ENCODE peak calls at places on chromosomes 5 and 9, in five cellular contexts. One of them, this sample, is unnamed.

GRCh38 chr9:7105095-7105494 is 347.3 kb downstream of the KDM4C start:
- DNase-seq in mesenchymal stem cell: no peak
- DNase-seq in H9: no peak
- DNase-seq in H1: no peak
- DNase-seq in neuronal stem cell: no peak
- DNase-seq in this sample: no peak

GRCh38 chr9:88197781-88198345 is 59.6 kb upstream of the SPATA31C2 start:
- DNase-seq in H1: no peak
- DNase-seq in neuronal stem cell: no peak
- DNase-seq in mesenchymal stem cell: peak
- DNase-seq in H9: no peak
- DNase-seq in this sample: peak

GRCh38 chr9:18368206-18368605 is 105.7 kb upstream of the ADAMTSL1 start:
- DNase-seq in H1: no peak
- DNase-seq in mesenchymal stem cell: no peak
- DNase-seq in neuronal stem cell: no peak
- DNase-seq in H9: no peak
- DNase-seq in this sample: no peak

GRCh38 chr5:80655231-80655784 is 525 bp upstream of the DHFR start:
- DNase-seq in H1: no peak
- DNase-seq in mesenchymal stem cell: peak
- DNase-seq in neuronal stem cell: no peak
- DNase-seq in H9: no peak
- DNase-seq in this sample: no peak

GRCh38 chr9:137383453-137384115 is 39.4 kb downstream of the EXD3 start:
- DNase-seq in H9: peak
- DNase-seq in neuronal stem cell: no peak
- DNase-seq in mesenchymal stem cell: no peak
- DNase-seq in H1: no peak
- DNase-seq in this sample: no peak

GRCh38 chr5:31639488-31640011 is 619 bp downstream of the PDZD2 start:
- DNase-seq in neuronal stem cell: no peak
- DNase-seq in mesenchymal stem cell: peak
- DNase-seq in H1: peak
- DNase-seq in H9: no peak
- DNase-seq in this sample: no peak

GRCh38 chr9:124221685-124222084 is 36.1 kb upstream of the NEK6 start:
- DNase-seq in H9: no peak
- DNase-seq in neuronal stem cell: no peak
- DNase-seq in mesenchymal stem cell: no peak
- DNase-seq in H1: no peak
- DNase-seq in this sample: no peak

GRCh38 chr5:98397081-98397480 is 376.4 kb upstream of the RGMB start:
- DNase-seq in mesenchymal stem cell: no peak
- DNase-seq in neuronal stem cell: no peak
- DNase-seq in H9: no peak
- DNase-seq in H1: no peak
- DNase-seq in this sample: no peak

GRCh38 chr5:39891376-39891775 is 466.6 kb upstream of the DAB2 start:
- DNase-seq in H9: no peak
- DNase-seq in H1: no peak
- DNase-seq in mesenchymal stem cell: no peak
- DNase-seq in neuronal stem cell: no peak
- DNase-seq in this sample: no peak

GRCh38 chr9:92159058-92159457 is 43.8 kb upstream of the SPTLC1 start:
- DNase-seq in H1: no peak
- DNase-seq in H9: no peak
- DNase-seq in mesenchymal stem cell: no peak
- DNase-seq in neuronal stem cell: no peak
- DNase-seq in this sample: no peak

GRCh38 chr5:138725885-138726457 is 27.3 kb upstream of the CTNNA1 start:
- DNase-seq in mesenchymal stem cell: peak
- DNase-seq in neuronal stem cell: peak
- DNase-seq in H1: no peak
- DNase-seq in H9: no peak
- DNase-seq in this sample: no peak

GRCh38 chr9:1052119-1052907 is 2.2 kb downstream of the DMRT2 start:
- DNase-seq in neuronal stem cell: no peak
- DNase-seq in H1: no peak
- DNase-seq in H9: no peak
- DNase-seq in mesenchymal stem cell: no peak
- DNase-seq in this sample: no peak

GRCh38 chr5:32489791-32490581 is 45.4 kb upstream of the ZFR start:
- DNase-seq in H1: peak
- DNase-seq in mesenchymal stem cell: peak
- DNase-seq in H9: peak
- DNase-seq in neuronal stem cell: peak
- DNase-seq in this sample: peak

DNA sequence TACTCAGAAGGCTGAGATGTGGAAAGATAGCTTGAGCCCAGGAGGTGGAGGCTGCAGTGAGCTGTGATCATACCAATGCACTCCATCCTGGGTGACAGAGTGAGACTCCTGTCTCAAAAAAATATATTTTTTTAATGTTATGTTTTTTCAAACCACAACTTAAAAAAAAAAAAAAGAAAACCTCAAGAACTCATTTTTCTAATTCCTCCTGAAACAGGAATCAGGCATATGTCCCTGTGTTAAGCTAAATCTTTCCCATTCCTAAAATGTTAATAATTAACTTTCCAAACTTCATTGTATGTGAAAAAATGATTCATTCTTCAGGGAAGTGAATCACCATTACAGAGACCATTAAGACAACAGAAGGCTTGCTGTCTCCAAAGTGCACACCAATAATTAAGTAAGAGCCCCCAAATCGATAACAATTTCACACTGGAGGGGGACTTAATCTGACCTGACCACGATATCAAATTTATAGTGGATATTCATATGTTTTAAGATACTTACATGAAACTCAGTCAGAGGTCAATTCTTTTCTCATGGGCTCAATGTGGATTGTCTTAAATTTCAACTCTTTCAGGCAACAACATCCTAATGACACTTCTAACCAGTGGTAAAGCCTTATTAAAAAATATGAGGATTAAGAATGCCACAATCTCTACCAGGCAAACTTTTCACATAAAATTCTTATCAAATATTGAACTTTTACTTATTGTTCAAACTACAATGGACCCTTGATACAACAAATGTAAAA is 5.2 kb downstream of the CEMIP2 start:
- DNase-seq in H9: no peak
- DNase-seq in mesenchymal stem cell: peak
- DNase-seq in neuronal stem cell: no peak
- DNase-seq in H1: no peak
- DNase-seq in this sample: peak
- H2BK12ac ChIP-seq in H9: no peak
- H2BK12ac ChIP-seq in mesenchymal stem cell: no peak
- H2BK12ac ChIP-seq in neuronal stem cell: no peak
- H2BK12ac ChIP-seq in H1: no peak
- H2BK12ac ChIP-seq in this sample: no peak

GRCh38 chr9:115202960-115203751 is 85.2 kb upstream of the TNC start:
- DNase-seq in H1: no peak
- DNase-seq in mesenchymal stem cell: peak
- DNase-seq in neuronal stem cell: no peak
- DNase-seq in H9: no peak
- DNase-seq in this sample: no peak
- H3K18ac ChIP-seq in H1: no peak
- H3K18ac ChIP-seq in mesenchymal stem cell: peak
- H3K18ac ChIP-seq in neuronal stem cell: no peak
- H3K18ac ChIP-seq in H9: no peak
- H3K18ac ChIP-seq in this sample: no peak

GRCh38 chr5:142757564-142757963 is 12.6 kb upstream of the ARHGAP26 start:
- DNase-seq in mesenchymal stem cell: no peak
- DNase-seq in H1: no peak
- DNase-seq in neuronal stem cell: no peak
- DNase-seq in H9: no peak
- DNase-seq in this sample: peak
- H4K91ac ChIP-seq in mesenchymal stem cell: no peak
- H4K91ac ChIP-seq in H1: no peak
- H4K91ac ChIP-seq in neuronal stem cell: no peak
- H4K91ac ChIP-seq in H9: no peak
- H4K91ac ChIP-seq in this sample: no peak

DNA sequence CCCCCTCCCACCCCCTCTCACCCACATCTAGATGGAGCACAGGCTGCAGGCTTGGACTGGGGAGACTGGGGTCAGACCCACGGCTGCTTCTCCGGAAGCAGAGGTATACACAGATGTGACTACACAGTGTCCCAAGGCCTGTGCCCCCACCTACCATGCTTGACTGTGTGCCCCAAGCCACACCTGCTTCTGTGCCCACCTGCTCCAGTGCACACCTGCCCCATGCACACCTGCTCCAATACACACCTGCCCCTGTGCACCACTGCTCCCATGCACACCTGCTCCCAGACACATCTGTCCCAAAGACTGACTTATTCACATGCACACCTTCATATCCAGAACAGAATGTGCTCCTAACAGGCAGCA is 5.5 kb upstream of the COL5A1 start:
- DNase-seq in mesenchymal stem cell: no peak
- DNase-seq in H9: no peak
- DNase-seq in H1: no peak
- DNase-seq in neuronal stem cell: no peak
- DNase-seq in this sample: no peak
- H2BK12ac ChIP-seq in mesenchymal stem cell: no peak
- H2BK12ac ChIP-seq in H9: no peak
- H2BK12ac ChIP-seq in H1: no peak
- H2BK12ac ChIP-seq in neuronal stem cell: no peak
- H2BK12ac ChIP-seq in this sample: no peak

DNA sequence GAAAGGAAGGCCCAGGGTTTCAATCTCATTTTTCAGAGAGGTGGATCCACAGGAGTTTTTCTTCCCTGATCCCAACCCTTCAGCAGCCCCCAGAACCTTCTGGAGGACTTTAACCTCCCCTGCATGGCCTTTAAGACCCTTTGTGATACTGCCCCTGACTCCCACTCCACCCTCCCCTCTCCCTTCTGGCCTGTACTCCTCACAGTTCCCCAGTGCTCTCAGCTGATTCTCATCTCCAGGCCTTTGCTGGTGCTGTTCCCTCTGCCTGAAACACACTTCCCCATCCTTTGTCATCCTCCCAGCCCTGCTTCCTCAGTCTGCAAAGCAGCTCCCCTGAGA is 18.5 kb downstream of the NEURL1B start:
- DNase-seq in neuronal stem cell: no peak
- DNase-seq in mesenchymal stem cell: no peak
- DNase-seq in H9: no peak
- DNase-seq in H1: no peak
- DNase-seq in this sample: no peak
- H3K18ac ChIP-seq in neuronal stem cell: peak
- H3K18ac ChIP-seq in mesenchymal stem cell: peak
- H3K18ac ChIP-seq in H9: no peak
- H3K18ac ChIP-seq in H1: peak
- H3K18ac ChIP-seq in this sample: no peak

This sample was measured in trophoblast cell.